ENCODE peak calls at places on chromosomes 12 and 14, in nine cellular contexts. S, N, P, Y, R, W, L, H and C are unnamed samples.

GRCh38 chr12:106234513-106234912 is 13.3 kb downstream of the CKAP4 start:
- DNase-seq in S (no peak), N (no peak), P (no peak), Y (no peak), R (no peak), W (no peak), L (no peak), H (no peak), C (no peak)

GRCh38 chr12:113102811-113103210 is 32.8 kb downstream of the RASAL1 start:
- DNase-seq in S (no peak), N (no peak), P (no peak), Y (no peak), R (no peak), W (no peak), L (no peak), H (no peak), C (no peak)

GRCh38 chr12:47942327-47943230 is 20.8 kb upstream of the TMEM106C start:
- DNase-seq in S (peak; percentile 9), N (peak; percentile 25), P (no peak), Y (peak; percentile 35), R (no peak), W (no peak), L (no peak), H (peak; percentile 64), C (no peak)

GRCh38 chr12:85781751-85782150 is 54.5 kb downstream of the RASSF9 start:
- DNase-seq in S (no peak), N (no peak), P (no peak), Y (peak; percentile 7), R (no peak), W (no peak), L (no peak), H (no peak), C (no peak)

GRCh38 chr12:9364224-9365176 is 156.3 kb upstream of the PZP start:
- DNase-seq in S (no peak), N (peak; percentile 63), P (no peak), Y (no peak), R (no peak), W (peak; percentile 90), L (no peak), H (peak; percentile 63), C (peak; percentile 9)

GRCh38 chr14:101500681-101501080 is 60.6 kb upstream of the DIO3 start:
- DNase-seq in S (no peak), N (no peak), P (no peak), Y (no peak), R (no peak), W (no peak), L (no peak), H (no peak), C (no peak)

GRCh38 chr14:91350813-91351507 is 66.7 kb downstream of the CCDC88C start:
- DNase-seq in S (peak; percentile 42), N (no peak), P (no peak), Y (no peak), R (no peak), W (no peak), L (no peak), H (peak; percentile 76), C (no peak)

GRCh38 chr14:103184046-103184445 is 60.8 kb downstream of the TNFAIP2 start:
- DNase-seq in S (no peak), N (no peak), P (no peak), Y (no peak), R (no peak), W (no peak), L (no peak), H (no peak), C (no peak)

GRCh38 chr14:39781466-39781865 is 349.2 kb upstream of the FBXO33 start:
- DNase-seq in S (no peak), N (no peak), P (no peak), Y (no peak), R (no peak), W (no peak), L (no peak), H (no peak), C (no peak)